ENCODE peak calls at places on chromosomes 11 and 22, in four cellular contexts. V, N, L and Y are unnamed samples.

GRCh38 chr22:25332386-25332785 is 112.9 kb downstream of the CRYBB2 start:
- DNase-seq in N (no peak), L (no peak), V (no peak), Y (no peak)

GRCh38 chr11:92269841-92270240 is 45.2 kb downstream of the FAT3 start:
- DNase-seq in L (no peak), N (no peak), V (no peak), Y (no peak)

GRCh38 chr11:45535033-45535432 is 130.4 kb downstream of the CHST1 start:
- DNase-seq in N (no peak), L (no peak), V (no peak), Y (no peak)

GRCh38 chr11:3642071-3642951 is 519 bp upstream of the ART5 start:
- DNase-seq in N (peak; percentile 76), V (peak; percentile 87), L (peak; percentile 89), Y (peak; percentile 91)

GRCh38 chr11:68461284-68461861 is 821 bp downstream of the PPP6R3 start:
- DNase-seq in L (peak; percentile 39), N (peak; percentile 35), V (no peak), Y (no peak)

GRCh38 chr11:37394236-37394870 is 796.3 kb upstream of the RAG2 start:
- DNase-seq in L (no peak), V (no peak), N (peak; percentile 3), Y (no peak)

GRCh38 chr11:123381817-123382554 is 48.1 kb upstream of the GRAMD1B start:
- DNase-seq in N (no peak), V (no peak), L (no peak), Y (no peak)

GRCh38 chr11:123111465-123111864 is 49.5 kb upstream of the HSPA8 start:
- DNase-seq in N (peak; percentile 66), V (no peak), L (no peak), Y (no peak)

GRCh38 chr22:32378703-32379272 is 21.1 kb downstream of the RFPL3 start:
- DNase-seq in L (peak; percentile 14), N (peak; percentile 29), V (no peak), Y (no peak)

GRCh38 chr11:131894615-131895544 is 524.5 kb downstream of the NTM start:
- DNase-seq in L (no peak), N (peak; percentile 25), V (no peak), Y (no peak)

GRCh38 chr11:74022541-74022940 is 13.7 kb upstream of the UCP3 start:
- DNase-seq in N (no peak), V (no peak), L (no peak), Y (no peak)

GRCh38 chr22:40428796-40429195 is 58.4 kb downstream of the SGSM3 start:
- DNase-seq in V (no peak), N (no peak), L (no peak), Y (no peak)

GRCh38 chr22:24431309-24432034 is 4.1 kb downstream of the ADORA2A start:
- DNase-seq in V (no peak), N (no peak), L (no peak), Y (peak; percentile 22)

GRCh38 chr11:112453601-112454577 is 193.2 kb upstream of the PLET1 start:
- DNase-seq in L (peak; percentile 59), V (no peak), N (peak; percentile 38), Y (no peak)

GRCh38 chr22:26735019-26735409 is 77.6 kb downstream of the MIAT start:
- DNase-seq in N (no peak), V (peak; percentile 22), L (no peak), Y (no peak)

GRCh38 chr11:116229581-116229980 is 543.2 kb downstream of the BUD13 start:
- DNase-seq in N (no peak), L (no peak), V (no peak), Y (no peak)

GRCh38 chr11:3860360-3860759 is 4.9 kb downstream of the STIM1 start:
- DNase-seq in N (no peak), L (no peak), V (no peak), Y (no peak)

GRCh38 chr11:130790689-130791088 is 125.6 kb downstream of the SNX19 start:
- DNase-seq in V (no peak), N (no peak), L (no peak), Y (no peak)

GRCh38 chr11:116373107-116373506 is 399.7 kb downstream of the BUD13 start:
- DNase-seq in V (no peak), N (no peak), L (no peak), Y (no peak)

GRCh38 chr11:285021-285893 is 3.7 kb upstream of the PGGHG start:
- DNase-seq in L (no peak), V (no peak), N (no peak), Y (peak; percentile 24)

GRCh38 chr22:46574993-46575914 is 37.8 kb upstream of the CELSR1 start:
- DNase-seq in V (peak; percentile 56), N (peak; percentile 10), L (peak; percentile 80), Y (peak; percentile 56)

GRCh38 chr22:27662359-27663030 is 139.1 kb downstream of the MN1 start:
- DNase-seq in L (peak; percentile 44), V (peak; percentile 84), N (peak; percentile 61), Y (no peak)

GRCh38 chr22:20422965-20423635 is 14.5 kb downstream of the SCARF2 start:
- DNase-seq in N (no peak), L (peak; percentile 77), V (peak; percentile 80), Y (peak; percentile 34)

GRCh38 chr22:47659467-47660302 is 897.2 kb downstream of the TBC1D22A start:
- DNase-seq in V (no peak), L (no peak), N (no peak), Y (no peak)

GRCh38 chr11:92259861-92260260 is 35.2 kb downstream of the FAT3 start:
- DNase-seq in N (no peak), V (no peak), L (no peak), Y (no peak)

DNA sequence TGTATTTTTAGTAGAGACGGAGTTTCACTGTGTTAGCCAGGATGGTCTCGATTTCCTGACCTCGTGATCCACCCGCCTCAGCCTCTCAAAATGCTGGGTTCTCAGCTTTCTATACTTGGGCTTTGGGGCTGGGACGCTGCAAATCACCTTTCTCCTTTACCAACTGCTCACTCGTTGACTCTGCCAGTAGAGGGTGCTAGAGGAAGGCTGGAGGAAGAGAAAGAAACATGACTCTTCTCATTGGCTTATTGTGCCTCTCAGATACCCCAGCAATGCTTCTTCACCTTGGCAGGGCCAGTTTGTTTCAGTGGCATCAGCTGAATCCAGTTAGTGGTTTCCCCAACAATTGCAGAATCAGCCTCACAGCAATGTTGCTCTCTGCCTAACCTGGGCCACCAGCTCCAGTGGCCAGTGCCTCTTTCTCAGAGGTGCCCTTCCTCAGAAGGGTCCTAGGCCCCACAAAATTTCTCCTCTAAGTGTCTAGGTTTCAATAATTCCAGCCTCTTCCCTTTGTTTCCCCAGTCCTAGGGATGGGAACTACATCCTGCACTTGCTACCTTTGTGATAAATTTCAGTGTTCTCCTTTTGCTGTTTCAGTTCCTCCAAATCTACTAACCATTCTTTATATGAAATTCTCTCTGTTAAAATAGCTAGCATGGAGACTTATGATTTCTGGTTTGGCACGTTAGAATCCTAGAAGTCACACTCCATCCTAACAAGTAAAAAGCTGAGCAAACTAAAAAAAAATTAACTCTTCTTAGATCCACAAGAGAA is 71.5 kb upstream of the VSTM5 start:
- DNase-seq in V (no peak), N (peak; percentile 79), L (peak; percentile 57), Y (no peak)
- TF ChIP-seq CTCF in V (peak; percentile 69), N (peak; percentile 89), L (peak; percentile 43), Y (peak; percentile 39)

GRCh38 chr11:62922189-62922589 is 1.0 kb upstream of the CHRM1 start:
- DNase-seq in L (no peak), N (no peak), V (no peak), Y (no peak)

GRCh38 chr11:62921573-62922188 is 518 bp upstream of the CHRM1 start:
- DNase-seq in V (no peak), N (peak; percentile 13), L (peak; percentile 66), Y (peak; percentile 63)

GRCh38 chr11:62921201-62921572 is at the start of gene CHRM1:
- DNase-seq in N (no peak), V (no peak), L (peak; percentile 71), Y (no peak)

GRCh38 chr11:62923634-62924411 is 2.7 kb upstream of the CHRM1 start:
- DNase-seq in L (peak; percentile 25), N (no peak), V (no peak), Y (peak; percentile 58)

DNA sequence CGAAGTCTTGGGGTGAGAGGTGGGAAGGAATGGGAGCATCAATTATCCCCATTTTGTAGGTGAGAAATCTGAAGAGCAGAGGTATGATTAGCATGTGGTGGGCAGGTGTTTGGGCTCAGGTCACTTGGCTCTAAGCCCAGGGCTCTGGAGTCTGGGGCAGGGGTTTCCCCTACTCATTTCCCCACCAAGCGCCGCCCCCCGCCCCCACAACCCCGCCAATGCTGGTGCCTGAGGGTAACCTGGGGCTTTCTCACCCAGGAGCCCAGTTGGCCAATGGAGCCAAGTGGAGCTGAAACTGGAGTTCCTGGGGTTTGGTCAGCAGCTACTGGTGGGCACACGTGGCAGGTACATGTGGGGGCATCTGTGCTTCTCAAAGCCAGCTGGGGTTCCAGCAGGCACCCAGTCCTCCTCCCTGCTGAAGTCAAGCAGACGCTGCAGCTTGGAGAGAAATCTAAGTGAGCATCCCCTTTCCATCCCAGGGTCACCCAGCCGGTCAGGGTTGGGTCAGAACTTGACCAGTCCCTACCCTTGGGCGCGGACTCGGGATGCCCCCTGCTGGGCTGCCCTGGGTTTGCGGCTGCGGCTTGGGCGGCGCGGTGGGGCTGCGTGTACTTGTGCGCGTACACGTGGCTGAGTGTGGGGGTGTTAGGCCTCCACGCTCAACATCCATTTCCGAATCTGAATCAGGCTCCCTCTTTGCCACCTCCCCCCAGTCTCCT is 1.6 kb upstream of the CHRM1 start:
- DNase-seq in V (no peak), L (no peak), N (peak; percentile 14), Y (no peak)
- TF ChIP-seq CTCF in V (peak; percentile 37), L (no peak), N (peak; percentile 33), Y (peak; percentile 9)

DNA sequence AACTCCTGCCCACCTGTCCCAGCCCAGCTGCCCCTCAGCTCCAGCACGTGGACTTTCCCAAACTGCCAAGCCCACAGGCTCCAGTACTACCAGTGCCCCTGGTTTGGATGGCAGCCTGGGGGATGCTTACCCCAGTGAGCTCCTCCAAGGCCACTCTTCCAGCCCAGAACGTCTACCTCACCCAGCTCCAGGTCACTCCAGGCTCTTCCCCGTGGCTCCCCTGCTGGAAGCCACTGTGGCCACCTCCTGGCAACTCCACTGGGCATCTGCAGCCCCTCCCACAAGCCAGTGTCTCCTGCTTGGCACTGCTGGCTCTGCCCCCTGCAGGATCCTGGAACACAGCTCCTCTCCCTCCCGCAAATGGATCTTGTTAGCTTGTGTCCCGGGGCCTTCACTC is 29.3 kb downstream of the LMO1 start:
- DNase-seq in L (no peak), V (no peak), N (no peak), Y (no peak)
- TF ChIP-seq CTCF in L (no peak), V (no peak), N (no peak), Y (no peak)

GRCh38 chr11:65851811-65852507 is 6.0 kb downstream of the CFL1 start:
- DNase-seq in V (no peak), N (no peak), L (no peak), Y (no peak)

GRCh38 chr11:65850217-65851082 is 7.5 kb downstream of the CFL1 start:
- DNase-seq in N (no peak), L (no peak), V (no peak), Y (no peak)

GRCh38 chr11:65849771-65850216 is 8.2 kb downstream of the CFL1 start:
- DNase-seq in V (no peak), N (no peak), L (no peak), Y (no peak)

GRCh38 chr11:65852508-65853248 is 5.3 kb downstream of the CFL1 start:
- DNase-seq in N (no peak), L (no peak), V (no peak), Y (peak; percentile 80)

DNA sequence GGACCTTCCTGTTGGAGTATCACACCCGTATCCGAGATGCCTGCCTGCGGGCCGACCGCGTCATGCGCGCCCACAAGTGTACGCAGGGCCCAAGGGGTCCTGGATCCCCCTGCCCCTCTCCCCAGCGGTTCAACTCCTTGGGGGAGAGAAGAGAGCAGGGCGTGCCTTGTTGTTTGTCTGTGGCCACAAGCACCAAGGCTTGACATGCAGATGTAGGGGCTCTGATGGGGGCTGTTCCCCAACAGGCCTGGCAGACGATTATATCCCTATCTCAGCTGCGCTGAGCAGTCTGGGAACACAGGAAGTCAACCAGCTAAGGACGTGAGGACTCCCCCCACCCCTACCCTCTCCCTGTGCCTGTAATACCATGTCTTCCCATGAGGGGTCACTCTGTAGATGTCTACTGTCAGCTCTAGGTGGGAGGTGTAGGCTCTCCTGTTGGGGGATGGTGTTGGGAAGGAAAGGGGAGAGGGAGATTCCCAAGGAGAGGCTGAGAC is 6.8 kb downstream of the CFL1 start:
- DNase-seq in V (no peak), N (no peak), L (no peak), Y (no peak)
- TF ChIP-seq CTCF in V (peak; percentile 26), N (peak; percentile 57), L (no peak), Y (peak; percentile 47)